ENCODE peak calls at places on chromosomes 2 and 18, in four cellular contexts. L, G, M and N are unnamed samples.
A peak's percentile ranks its signal among the peaks of the same experiment; 100 is the strongest.

GRCh38 chr2:37005118-37005868 is 39.0 kb upstream of the STRN start:
- DNase-seq in L (peak; percentile 87), G (peak; percentile 33), M (peak; percentile 23), N (no peak)

GRCh38 chr18:21820035-21820810 is 79.6 kb downstream of the MIB1 start:
- DNase-seq in L (no peak), G (peak; percentile 8), M (peak; percentile 33), N (peak; percentile 55)

GRCh38 chr2:162085090-162085891 is 11.3 kb upstream of the DPP4 start:
- DNase-seq in G (peak; percentile 85), M (peak; percentile 92), L (no peak), N (peak; percentile 67)

GRCh38 chr18:53771664-53772063 is 452.8 kb downstream of the MBD2 start:
- DNase-seq in G (no peak), M (no peak), L (no peak), N (no peak)

GRCh38 chr2:238216651-238217184 is 13.2 kb upstream of the ILKAP start:
- DNase-seq in G (no peak), L (no peak), M (no peak), N (no peak)

GRCh38 chr2:55384786-55385185 is 34.9 kb downstream of the CCDC88A start:
- DNase-seq in L (no peak), G (no peak), M (no peak), N (no peak)

GRCh38 chr2:216508229-216508628 is 9.6 kb downstream of the RPL37A start:
- DNase-seq in L (no peak), G (no peak), M (no peak), N (no peak)

GRCh38 chr2:195660265-195660890 is 3.4 kb downstream of the SLC39A10 start:
- DNase-seq in M (peak; percentile 82), G (peak; percentile 65), L (peak; percentile 94), N (peak; percentile 95)

GRCh38 chr18:68150976-68151375 is 563.9 kb downstream of the TMX3 start:
- DNase-seq in M (no peak), L (no peak), G (no peak), N (no peak)

GRCh38 chr2:237383991-237384671 is 29.8 kb downstream of the COL6A3 start:
- DNase-seq in G (no peak), M (peak; percentile 98), L (no peak), N (peak; percentile 74)

GRCh38 chr2:48399828-48400552 is 130.0 kb upstream of the STON1 start:
- DNase-seq in G (no peak), M (no peak), L (no peak), N (no peak)

GRCh38 chr2:170928036-170928823 is 823 bp upstream of the GORASP2 start:
- DNase-seq in G (peak; percentile 81), M (peak; percentile 31), L (peak; percentile 48), N (no peak)

GRCh38 chr2:70111752-70112591 is 24.7 kb downstream of the PCBP1 start:
- DNase-seq in M (peak; percentile 71), L (peak; percentile 43), G (no peak), N (peak; percentile 70)

GRCh38 chr18:74635202-74635969 is 37.7 kb downstream of the ZNF407 start:
- DNase-seq in G (no peak), L (no peak), M (no peak), N (no peak)

GRCh38 chr2:136116813-136117390 is 1.0 kb downstream of the CXCR4 start:
- DNase-seq in G (no peak), L (peak; percentile 54), M (no peak), N (no peak)

GRCh38 chr2:10956006-10956790 is 44.5 kb downstream of the KCNF1 start:
- DNase-seq in M (no peak), G (no peak), L (no peak), N (no peak)

GRCh38 chr18:34947711-34948125 is 93.5 kb upstream of the MAPRE2 start:
- DNase-seq in G (peak; percentile 66), L (no peak), M (peak; percentile 65), N (peak; percentile 61)

GRCh38 chr2:6723865-6724571 is 141.7 kb downstream of the CMPK2 start:
- DNase-seq in G (no peak), L (no peak), M (no peak), N (no peak)

GRCh38 chr2:95043300-95043786 is 17.8 kb downstream of the MAL start:
- DNase-seq in M (peak; percentile 90), G (no peak), L (no peak), N (peak; percentile 71)

GRCh38 chr2:120820885-120821279 is 85.2 kb downstream of the GLI2 start:
- DNase-seq in G (no peak), M (peak; percentile 84), L (no peak), N (peak; percentile 70)

GRCh38 chr2:38246105-38246504 is 131.0 kb downstream of the ATL2 start:
- DNase-seq in L (no peak), G (no peak), M (no peak), N (peak; percentile 62)

GRCh38 chr2:45259547-45260160 is 250.4 kb upstream of the SIX2 start:
- DNase-seq in M (no peak), G (no peak), L (no peak), N (no peak)

GRCh38 chr18:23306842-23307241 is 146.2 kb upstream of the RIOK3 start:
- DNase-seq in M (no peak), G (no peak), L (no peak), N (no peak)

GRCh38 chr2:78263571-78263970 is 741.4 kb upstream of the LRRTM4 start:
- DNase-seq in M (no peak), L (no peak), G (no peak), N (no peak)

GRCh38 chr2:230067990-230068657 is 600 bp downstream of the SLC16A14 start:
- DNase-seq in G (no peak), M (peak; percentile 13), L (peak; percentile 73), N (peak; percentile 76)

GRCh38 chr18:47997338-47997780 is 66.9 kb upstream of the SMAD2 start:
- DNase-seq in G (no peak), L (peak; percentile 88), M (no peak), N (no peak)

GRCh38 chr2:235908826-235909225 is 259.4 kb downstream of the GBX2 start:
- DNase-seq in G (no peak), L (peak; percentile 82), M (no peak), N (no peak)

DNA sequence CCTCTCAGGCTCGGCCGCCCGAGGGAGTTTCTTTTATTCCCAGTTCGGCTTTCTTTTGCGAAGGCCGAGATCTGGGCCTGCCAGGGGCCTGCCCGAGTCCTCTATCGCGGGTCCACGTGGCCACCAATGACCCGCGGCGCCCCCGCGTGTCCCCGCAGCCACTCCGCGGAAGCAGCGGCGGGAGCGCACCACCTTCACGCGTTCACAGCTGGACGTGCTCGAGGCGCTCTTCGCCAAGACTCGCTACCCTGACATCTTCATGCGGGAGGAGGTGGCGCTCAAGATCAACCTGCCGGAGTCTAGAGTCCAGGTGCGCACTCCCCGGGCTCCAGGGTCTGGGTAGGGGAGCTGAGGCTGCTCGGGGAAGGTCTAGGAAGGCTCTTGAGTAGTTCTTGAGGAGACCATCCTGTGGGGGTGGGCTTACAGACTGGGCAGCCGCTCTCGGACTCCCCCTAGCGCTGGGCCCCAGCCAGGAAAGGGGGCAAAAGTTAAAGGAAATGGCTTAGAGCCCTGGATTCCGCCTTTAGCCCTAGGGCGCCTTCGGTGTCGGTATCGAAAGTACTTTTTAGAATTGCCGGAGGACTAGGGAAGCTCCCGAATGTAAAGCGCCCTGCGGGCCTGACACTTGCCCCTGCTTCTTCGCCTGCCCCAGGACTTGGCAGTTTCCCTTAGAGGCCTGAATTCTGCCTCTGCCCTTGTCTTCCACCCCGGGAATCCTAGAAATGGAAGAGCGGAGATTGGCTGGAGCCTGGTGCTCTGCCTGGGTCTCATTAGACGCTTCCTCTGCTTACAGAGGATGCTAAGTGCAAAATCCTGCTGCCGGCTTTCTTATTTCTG is 3.5 kb downstream of the OTX1 start:
- DNase-seq in G (no peak), L (no peak), M (no peak), N (no peak)
- H3K9ac ChIP-seq in G (no peak overlapping the region), L (no peak overlapping the region), M (no peak overlapping the region), N (no peak overlapping the region)

GRCh38 chr2:178810422-178810821 is 3.2 kb upstream of the TTN start:
- DNase-seq in M (no peak), G (no peak), L (no peak), N (no peak)

GRCh38 chr2:178811045-178811444 is 3.8 kb upstream of the TTN start:
- DNase-seq in M (no peak), L (no peak), G (no peak), N (no peak)

GRCh38 chr2:178804791-178805190 is 2.4 kb downstream of the TTN start:
- DNase-seq in G (peak; percentile 22), L (peak; percentile 73), M (peak; percentile 16), N (no peak)

GRCh38 chr2:178806543-178806942 is 680 bp downstream of the TTN start:
- DNase-seq in L (peak; percentile 9), M (no peak), G (no peak), N (no peak)

DNA sequence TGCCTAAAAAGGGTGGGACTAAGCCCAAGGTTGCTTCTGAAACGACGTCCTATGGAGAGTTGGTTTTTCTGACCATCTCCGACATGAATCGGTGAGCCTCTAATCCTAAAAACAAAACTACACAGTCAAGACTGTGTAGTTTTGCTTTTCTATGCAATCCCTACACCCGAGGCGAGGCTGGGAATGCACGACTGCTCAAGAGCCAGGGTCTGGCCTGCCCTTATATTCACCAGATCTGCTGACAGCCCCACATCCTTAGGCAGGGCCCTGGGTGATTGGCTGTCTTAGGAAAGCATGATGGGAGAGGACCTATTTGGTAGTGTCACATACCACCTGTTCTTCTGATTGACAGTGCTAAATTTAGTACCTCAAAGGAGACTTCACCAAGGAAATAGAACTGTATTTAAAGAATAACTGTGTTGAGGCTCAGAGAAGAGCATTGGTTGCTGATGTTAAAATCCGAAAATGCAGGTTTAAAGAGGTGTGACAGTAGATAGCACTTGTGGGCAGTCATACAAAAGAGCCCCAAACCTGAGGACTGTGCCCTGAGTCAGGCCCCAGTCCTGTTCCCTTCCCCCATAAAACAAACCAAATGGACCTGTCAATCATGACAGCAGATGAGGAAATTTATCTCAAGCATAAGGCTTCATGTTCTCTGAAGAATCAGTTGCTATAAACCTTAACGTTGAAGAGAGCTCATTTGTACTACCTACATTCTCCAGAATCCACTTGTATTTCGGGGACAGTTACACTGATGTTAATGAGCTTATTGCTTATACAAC is at the start of gene TTN:
- DNase-seq in M (no peak), L (no peak), G (no peak), N (no peak)
- H3K9ac ChIP-seq in M (no peak within 1 kb of the TSS), L (no peak within 1 kb of the TSS), G (no peak within 1 kb of the TSS), N (no peak within 1 kb of the TSS)

DNA sequence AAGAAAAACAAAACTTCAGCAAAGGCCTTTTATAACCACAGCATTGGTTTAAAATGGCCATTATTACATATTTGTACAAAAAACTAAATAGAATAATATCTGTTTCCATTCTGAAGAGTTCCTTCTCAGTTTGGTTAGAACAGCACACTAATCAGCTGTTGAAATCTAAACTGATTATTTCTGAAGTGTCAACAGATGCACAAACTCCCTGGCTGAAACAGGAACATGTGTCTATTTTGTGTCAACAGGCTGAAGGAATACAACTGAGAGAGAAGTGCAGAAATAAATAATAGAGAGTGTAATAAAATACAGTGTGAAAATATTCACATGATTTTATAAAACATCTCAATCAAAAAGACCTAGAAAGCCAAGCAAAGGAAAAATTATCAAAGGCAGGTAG is 29.7 kb downstream of the IKZF2 start:
- DNase-seq in M (no peak), L (no peak), G (no peak), N (no peak)
- H3K9ac ChIP-seq in M (no peak overlapping the region), L (no peak overlapping the region), G (no peak overlapping the region), N (no peak overlapping the region)

DNA sequence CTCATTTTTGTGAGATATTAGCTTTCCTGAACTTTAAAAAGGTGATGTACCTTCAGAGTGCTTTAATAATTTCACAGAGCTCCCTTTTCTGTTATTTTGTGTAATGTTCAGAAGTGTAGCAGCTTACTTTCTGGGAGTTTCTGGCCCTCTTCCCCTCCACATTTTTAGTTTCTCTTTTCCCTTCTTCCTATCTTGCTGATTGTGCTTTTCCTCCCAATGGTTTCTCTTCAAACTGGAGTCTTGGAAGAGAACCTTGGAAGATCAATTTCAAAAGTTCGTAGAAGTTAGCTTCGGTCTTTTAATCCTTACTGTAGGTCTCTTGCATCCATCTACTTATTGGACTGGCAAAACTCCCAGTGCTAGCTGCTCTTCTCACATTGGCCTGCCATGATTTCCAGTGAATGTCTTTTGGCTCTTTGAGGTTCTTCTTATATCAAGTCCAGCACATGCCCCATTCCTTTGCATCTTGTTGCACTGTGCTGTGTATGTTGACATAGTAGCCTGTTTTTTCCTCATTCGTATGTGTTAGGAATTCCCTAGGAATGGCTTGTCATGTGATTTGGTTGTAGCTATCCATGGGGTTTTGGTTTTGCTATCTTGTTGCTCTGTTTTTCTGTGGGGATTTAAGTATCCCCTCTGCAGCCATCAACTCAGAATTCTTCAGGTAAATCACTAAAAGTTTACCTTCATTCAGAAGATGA is 7.8 kb downstream of the CCNT2 start:
- DNase-seq in G (peak; percentile 21), M (peak; percentile 20), L (no peak), N (peak; percentile 13)
- H3K9ac ChIP-seq in G (no peak overlapping the region), M (no peak overlapping the region), L (no peak overlapping the region), N (no peak overlapping the region)